ENCODE peak calls at places on chromosome 9, in eight cellular contexts. M is neuronal stem cell, O is small intestine, Y is mammary epithelial cell, J is Panc1, H is tibial nerve, C is uterus, T is endodermal cell. R is an unnamed sample.

GRCh38 chr9:115941561-115942315 is 211.9 kb upstream of the PAPPA start:
- DNase-seq in T (no peak), M (no peak), O (no peak), H (no peak), J (no peak), C (no peak), Y (peak), R (no peak)

GRCh38 chr9:129093602-129094386 is 12.9 kb downstream of the DOLPP1 start:
- DNase-seq in O (no peak), J (no peak), H (no peak), T (no peak), Y (no peak), M (no peak), C (no peak), R (no peak)

GRCh38 chr9:110320651-110321050 is 17.0 kb downstream of the TXNDC8 start:
- DNase-seq in Y (no peak), J (no peak), H (no peak), T (no peak), O (no peak), M (no peak), C (no peak), R (no peak)

GRCh38 chr9:130333041-130334040 is 67.8 kb downstream of the HMCN2 start:
- DNase-seq in Y (no peak), T (no peak), J (no peak), M (no peak), C (no peak), O (no peak), H (no peak), R (no peak)

GRCh38 chr9:34430843-34431437 is 27.4 kb downstream of the FAM219A start:
- DNase-seq in C (peak), M (peak), Y (peak), O (peak), T (peak), J (no peak), H (no peak), R (no peak)

GRCh38 chr9:77663754-77664153 is 15.6 kb upstream of the GNA14 start:
- DNase-seq in T (no peak), J (no peak), Y (peak), O (peak), H (no peak), M (no peak), C (no peak), R (no peak)

GRCh38 chr9:91017245-91017644 is 215.6 kb downstream of the SYK start:
- DNase-seq in H (no peak), M (no peak), J (no peak), O (no peak), T (no peak), Y (no peak), C (no peak), R (no peak)

GRCh38 chr9:107492381-107492780 is 2.8 kb upstream of the KLF4 start:
- DNase-seq in J (no peak), Y (no peak), C (no peak), O (no peak), H (no peak), T (no peak), M (no peak), R (no peak)

GRCh38 chr9:61673664-61674381 is 484.0 kb downstream of the SPATA31A7 start:
- DNase-seq in O (no peak), J (no peak), C (no peak), Y (no peak), M (no peak), T (no peak), H (no peak), R (no peak)

GRCh38 chr9:72872718-72873117 is 80.1 kb downstream of the ALDH1A1 start:
- DNase-seq in O (peak), H (no peak), J (no peak), M (no peak), Y (no peak), T (no peak), C (no peak), R (no peak)

GRCh38 chr9:122948313-122948712 is 7.5 kb downstream of the RABGAP1 start:
- DNase-seq in J (no peak), H (no peak), Y (peak), M (no peak), O (no peak), T (no peak), C (no peak), R (no peak)

GRCh38 chr9:98830554-98830953 is 23.1 kb downstream of the GALNT12 start:
- DNase-seq in H (no peak), O (no peak), T (no peak), J (no peak), C (no peak), Y (no peak), M (no peak), R (no peak)

GRCh38 chr9:129548571-129549135 is 72.2 kb downstream of the C9orf50 start:
- DNase-seq in M (no peak), H (no peak), J (no peak), T (no peak), O (no peak), C (no peak), Y (no peak), R (no peak)

DNA sequence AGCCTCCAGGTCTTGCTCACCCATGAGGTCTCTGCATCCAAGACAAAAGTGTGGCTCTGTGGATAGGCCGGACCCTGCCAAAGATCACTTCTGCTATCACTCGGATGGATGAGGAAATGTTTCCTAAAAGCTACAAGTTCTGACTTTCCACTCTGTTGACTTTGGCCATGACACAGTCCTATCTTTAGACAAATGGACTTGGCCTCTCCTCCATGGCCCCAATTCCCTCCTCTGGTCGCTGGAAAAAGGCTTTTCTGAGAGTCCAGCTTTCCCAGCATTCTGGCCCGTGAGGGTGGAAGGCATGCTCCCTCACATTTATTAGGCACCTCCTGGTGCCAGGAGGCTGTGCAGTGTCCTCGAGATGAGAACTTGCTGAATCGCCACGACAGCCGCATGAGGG is 83.1 kb downstream of the COL27A1 start:
- DNase-seq in T (no peak), M (no peak), O (no peak), J (no peak), H (no peak), Y (no peak), C (no peak), R (no peak)
- H3K4me3 ChIP-seq in T (no peak), M (no peak), O (no peak), J (no peak), H (no peak), Y (no peak), C (no peak), R (no peak)

GRCh38 chr9:126171641-126172040 is 155.0 kb upstream of the MVB12B start:
- DNase-seq in C (no peak), M (no peak), H (no peak), O (no peak), Y (no peak), J (no peak), T (no peak), R (no peak)

GRCh38 chr9:126166866-126167265 is 159.8 kb upstream of the MVB12B start:
- DNase-seq in C (no peak), M (no peak), O (no peak), Y (no peak), J (no peak), H (no peak), T (no peak), R (no peak)

GRCh38 chr9:126169736-126170135 is 156.9 kb upstream of the MVB12B start:
- DNase-seq in M (no peak), J (no peak), O (no peak), T (no peak), Y (no peak), C (no peak), H (no peak), R (no peak)

GRCh38 chr9:126173401-126173800 is 153.2 kb upstream of the MVB12B start:
- DNase-seq in M (no peak), T (no peak), O (no peak), Y (no peak), H (no peak), J (no peak), C (no peak), R (no peak)

GRCh38 chr9:126170286-126170823 is 156.3 kb upstream of the MVB12B start:
- DNase-seq in M (no peak), H (no peak), O (no peak), T (peak), J (no peak), Y (no peak), C (no peak), R (no peak)
- H3K27ac ChIP-seq in M (no peak), H (no peak), O (no peak), T (no peak), J (no peak), Y (no peak), C (no peak), R (no peak)

GRCh38 chr9:109122726-109123621 is 3.2 kb upstream of the TMEM245 start:
- DNase-seq in Y (no peak), O (no peak), M (no peak), C (no peak), H (no peak), T (peak), J (no peak), R (no peak)
- H3K4me3 ChIP-seq in Y (no peak), O (no peak), M (no peak), C (no peak), H (no peak), T (no peak), J (no peak), R (no peak)

DNA sequence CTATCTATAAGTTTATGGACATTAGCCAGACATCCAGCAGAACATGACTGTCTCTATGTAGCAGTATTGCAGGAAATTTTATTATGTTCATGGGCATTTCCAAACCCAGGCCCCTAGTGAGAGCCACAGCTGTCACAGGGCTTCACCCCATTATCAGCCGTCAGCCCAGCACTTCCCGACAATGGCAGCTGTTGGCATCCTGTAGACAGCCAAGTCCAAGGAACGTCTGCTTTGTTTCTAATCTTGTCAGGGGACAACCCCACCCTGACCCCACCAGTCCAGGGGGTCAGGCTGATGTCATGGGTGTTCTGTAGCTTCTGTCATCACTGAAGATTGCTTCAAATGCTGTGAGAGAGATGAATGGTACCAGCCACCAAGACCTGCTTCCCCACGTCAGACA is 565.3 kb upstream of the BRINP1 start:
- DNase-seq in T (no peak), H (no peak), O (no peak), M (no peak), J (no peak), C (no peak), Y (no peak), R (no peak)
- H3K27ac ChIP-seq in T (no peak), H (no peak), O (no peak), M (no peak), J (no peak), C (no peak), Y (no peak), R (no peak)

GRCh38 chr9:6218099-6218502 is 2.5 kb downstream of the IL33 start:
- DNase-seq in O (no peak), M (no peak), H (no peak), T (no peak), Y (peak), J (no peak), C (peak), R (no peak)
- H3K4me3 ChIP-seq in O (no peak), M (no peak), H (no peak), T (no peak), Y (peak), J (no peak), C (peak), R (no peak)

DNA sequence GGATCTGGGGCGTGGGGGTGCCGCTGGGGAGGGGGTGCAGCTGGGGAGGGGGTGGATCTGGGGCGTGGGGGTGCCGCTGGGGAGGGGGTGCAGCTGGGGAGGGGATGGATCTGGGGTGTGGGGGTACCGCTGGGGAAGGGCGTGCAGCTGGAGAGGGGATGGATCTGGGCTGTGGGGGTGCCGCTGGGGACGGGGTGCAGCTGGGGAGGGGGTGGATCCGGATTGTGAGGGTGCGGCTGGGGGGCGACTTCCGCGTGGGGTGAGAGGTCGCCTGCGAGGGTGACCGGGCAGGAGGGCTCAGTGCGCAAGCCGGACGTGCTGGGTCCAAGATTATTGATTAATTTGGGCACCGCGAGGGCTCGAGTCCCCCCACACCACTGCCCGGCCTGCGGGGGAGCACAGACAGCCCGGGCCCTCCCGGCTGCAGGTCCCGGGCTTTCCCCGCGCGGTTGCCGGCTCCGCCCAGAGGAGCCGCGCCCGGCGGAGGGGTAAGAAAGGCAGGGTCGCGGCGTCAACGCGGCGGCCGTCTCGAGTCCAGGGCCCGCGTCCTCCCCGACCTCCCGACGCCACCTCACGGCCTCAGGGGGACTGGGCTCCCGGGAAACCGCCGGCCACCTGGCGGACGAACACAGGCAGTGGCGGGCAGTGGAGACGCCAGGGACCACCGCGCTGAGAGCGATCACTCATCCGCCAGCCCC is 572 bp upstream of the MRPL41 start:
- DNase-seq in O (peak), Y (peak), T (no peak), J (no peak), C (peak), H (no peak), M (peak), R (no peak)
- H3K27ac ChIP-seq in O (peak), Y (no peak), T (no peak), J (peak), C (peak), H (peak), M (no peak), R (peak)

GRCh38 chr9:112489039-112489546 is 2.5 kb downstream of the KIAA1958 start:
- DNase-seq in C (no peak), Y (no peak), H (no peak), O (no peak), M (no peak), J (no peak), T (no peak), R (no peak)
- H3K4me3 ChIP-seq in C (no peak), Y (no peak), H (no peak), O (no peak), M (no peak), J (no peak), T (peak), R (no peak)

DNA sequence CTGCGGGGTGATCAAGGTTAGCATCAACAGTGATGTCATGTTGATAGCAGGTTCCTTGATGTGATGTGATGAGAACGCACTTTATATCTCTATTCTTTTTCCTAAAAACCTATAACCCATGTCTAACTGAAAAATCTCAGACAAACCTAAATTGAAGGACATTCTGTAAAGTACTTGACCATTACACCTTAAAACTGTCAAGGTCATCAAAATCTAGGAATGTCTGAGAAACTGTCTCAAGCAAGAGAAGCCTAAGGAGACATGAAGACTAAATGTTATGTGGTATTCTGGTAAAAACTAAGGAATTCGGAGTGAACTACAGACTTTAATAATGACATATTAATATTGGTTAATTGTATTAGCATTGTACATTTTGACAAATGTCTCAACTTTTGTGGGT is 170.0 kb downstream of the AOPEP start:
- DNase-seq in O (no peak), H (no peak), M (no peak), C (no peak), T (no peak), Y (no peak), J (no peak), R (no peak)
- H3K27ac ChIP-seq in O (no peak), H (no peak), M (no peak), C (no peak), T (no peak), Y (no peak), J (no peak), R (no peak)

GRCh38 chr9:134366223-134367031 is 40.2 kb downstream of the RXRA start:
- DNase-seq in M (no peak), O (peak), C (peak), H (peak), T (no peak), Y (peak), J (no peak), R (no peak)
- H3K4me3 ChIP-seq in M (no peak), O (no peak), C (no peak), H (no peak), T (no peak), Y (no peak), J (no peak), R (no peak)

GRCh38 chr9:94140418-94140780 is 56.1 kb downstream of the PTPDC1 start:
- DNase-seq in T (no peak), J (no peak), Y (peak), C (no peak), O (no peak), M (no peak), H (no peak), R (no peak)
- H3K27ac ChIP-seq in T (no peak), J (peak), Y (peak), C (peak), O (peak), M (no peak), H (peak), R (no peak)

R was measured in CD8-positive, alpha-beta memory T cell.